ENCODE peak calls at places on chromosomes 3 and 15, in five cellular contexts. L, Z, I, P and X are unnamed samples.

GRCh38 chr3:161559177-161559998 is 62.8 kb downstream of the OTOL1 start:
- DNase-seq in Z (no peak), L (peak; percentile 58), P (peak; percentile 3), I (no peak), X (no peak)

GRCh38 chr3:193190387-193190786 is 50.6 kb upstream of the PLAAT1 start:
- DNase-seq in Z (no peak), I (no peak), P (peak; percentile 4), L (peak; percentile 10), X (no peak)

GRCh38 chr3:4340411-4341335 is 37.5 kb downstream of the SETMAR start:
- DNase-seq in P (no peak), I (no peak), Z (no peak), L (peak; percentile 6), X (no peak)

GRCh38 chr15:73927003-73927475 is 777 bp downstream of the LOXL1 start:
- DNase-seq in P (no peak), L (peak; percentile 54), Z (peak; percentile 30), I (peak; percentile 14), X (peak; percentile 76)

GRCh38 chr3:59563966-59564365 is 514.1 kb upstream of the CFAP20DC start:
- DNase-seq in Z (no peak), P (no peak), I (no peak), L (no peak), X (no peak)

GRCh38 chr3:44906997-44907396 is 32.6 kb downstream of the TGM4 start:
- DNase-seq in P (no peak), L (no peak), I (no peak), Z (no peak), X (no peak)

GRCh38 chr3:45092132-45093031 is 53.8 kb downstream of the CDCP1 start:
- DNase-seq in P (peak; percentile 56), I (no peak), Z (no peak), L (peak; percentile 93), X (no peak)

GRCh38 chr3:101780661-101781060 is 1.6 kb downstream of the NXPE3 start:
- DNase-seq in I (no peak), L (peak; percentile 90), P (peak; percentile 53), Z (no peak), X (no peak)

GRCh38 chr3:193053031-193053430 is 135.4 kb upstream of the MB21D2 start:
- DNase-seq in Z (no peak), P (no peak), I (no peak), L (no peak), X (no peak)

GRCh38 chr3:5160926-5161858 is 26.3 kb upstream of the EDEM1 start:
- DNase-seq in Z (no peak), L (peak; percentile 52), I (no peak), P (no peak), X (no peak)

GRCh38 chr15:62464705-62465104 is 299.6 kb upstream of the C2CD4B start:
- DNase-seq in P (no peak), Z (no peak), I (no peak), L (no peak), X (no peak)

GRCh38 chr3:23809840-23810341 is 4.1 kb downstream of the UBE2E1 start:
- DNase-seq in P (no peak), I (no peak), L (peak; percentile 23), Z (no peak), X (no peak)

GRCh38 chr3:47542614-47543173 is 29.2 kb upstream of the ELP6 start:
- DNase-seq in P (no peak), L (no peak), Z (no peak), I (no peak), X (no peak)

GRCh38 chr3:195185574-195185973 is 85.4 kb downstream of the XXYLT1 start:
- DNase-seq in I (no peak), L (no peak), P (no peak), Z (no peak), X (no peak)

GRCh38 chr3:135927170-135927569 is 38.4 kb upstream of the PPP2R3A start:
- DNase-seq in Z (no peak), P (no peak), I (no peak), L (no peak), X (no peak)

GRCh38 chr3:194387926-194388418 is 11.1 kb downstream of the GP5 start:
- DNase-seq in Z (no peak), L (no peak), I (no peak), P (no peak), X (no peak)